ENCODE peak calls at places on chromosomes 16 and 17, in six cellular contexts. U is breast epithelium, Q is esophagus muscularis mucosa, N is neural progenitor cell, R is mucosa of descending colon, G is esophagus squamous epithelium. X is an unnamed sample.

GRCh38 chr17:42275527-42276358 is 448 bp downstream of the STAT5B start:
- DNase-seq in G (no peak), R (no peak), N (peak; percentile 67), U (no peak), Q (no peak), X (peak; percentile 39)

GRCh38 chr17:42288985-42289862 is 926 bp downstream of the STAT5A start:
- DNase-seq in U (no peak), R (peak; percentile 78), Q (no peak), N (no peak), G (no peak), X (peak; percentile 58)

GRCh38 chr17:14803781-14804180 is 461.3 kb downstream of the PMP22 start:
- DNase-seq in G (no peak), R (no peak), U (no peak), N (no peak), Q (no peak), X (no peak)

GRCh38 chr17:4903051-4903818 is at the start of gene CHRNE:
- DNase-seq in U (peak; percentile 77), G (no peak), N (peak; percentile 87), Q (peak; percentile 94), R (peak; percentile 74), X (peak; percentile 87)

GRCh38 chr16:78324649-78325274 is 225.3 kb downstream of the WWOX start:
- DNase-seq in R (no peak), G (no peak), Q (no peak), N (peak; percentile 33), U (no peak), X (no peak)

GRCh38 chr17:16381496-16381820 is 567 bp downstream of the UBB start:
- DNase-seq in G (no peak), R (no peak), N (no peak), Q (no peak), U (no peak), X (peak; percentile 66)

GRCh38 chr16:1069154-1069553 is 3.4 kb upstream of the SSTR5 start:
- DNase-seq in R (no peak), U (no peak), N (no peak), Q (no peak), G (no peak), X (no peak)

GRCh38 chr17:31494259-31495048 is 103.0 kb downstream of the RAB11FIP4 start:
- DNase-seq in G (no peak), U (no peak), R (no peak), N (no peak), Q (no peak), X (peak; percentile 87)

GRCh38 chr16:12542818-12543699 is 260.6 kb downstream of the CPPED1 start:
- DNase-seq in R (no peak), Q (no peak), G (no peak), U (no peak), N (no peak), X (peak; percentile 57)

GRCh38 chr17:54901230-54901847 is 687 bp downstream of the TOM1L1 start:
- DNase-seq in N (no peak), R (peak; percentile 28), U (no peak), G (no peak), Q (no peak), X (no peak)

GRCh38 chr17:45640141-45640850 is 143.8 kb upstream of the CRHR1 start:
- DNase-seq in G (no peak), Q (no peak), N (peak; percentile 89), U (peak; percentile 68), R (peak; percentile 70), X (peak; percentile 83)

GRCh38 chr17:2259769-2260536 is 43.6 kb downstream of the SMG6 start:
- DNase-seq in Q (no peak), G (no peak), R (no peak), U (no peak), N (no peak), X (peak; percentile 95)

GRCh38 chr16:16828913-16829398 is 450.0 kb downstream of the NPIPA7 start:
- DNase-seq in R (no peak), Q (no peak), G (no peak), N (peak; percentile 15), U (no peak), X (no peak)

GRCh38 chr17:28901866-28902818 is 737 bp downstream of the DHRS13 start:
- DNase-seq in N (no peak), G (no peak), Q (no peak), U (no peak), R (peak; percentile 75), X (peak; percentile 61)

DNA sequence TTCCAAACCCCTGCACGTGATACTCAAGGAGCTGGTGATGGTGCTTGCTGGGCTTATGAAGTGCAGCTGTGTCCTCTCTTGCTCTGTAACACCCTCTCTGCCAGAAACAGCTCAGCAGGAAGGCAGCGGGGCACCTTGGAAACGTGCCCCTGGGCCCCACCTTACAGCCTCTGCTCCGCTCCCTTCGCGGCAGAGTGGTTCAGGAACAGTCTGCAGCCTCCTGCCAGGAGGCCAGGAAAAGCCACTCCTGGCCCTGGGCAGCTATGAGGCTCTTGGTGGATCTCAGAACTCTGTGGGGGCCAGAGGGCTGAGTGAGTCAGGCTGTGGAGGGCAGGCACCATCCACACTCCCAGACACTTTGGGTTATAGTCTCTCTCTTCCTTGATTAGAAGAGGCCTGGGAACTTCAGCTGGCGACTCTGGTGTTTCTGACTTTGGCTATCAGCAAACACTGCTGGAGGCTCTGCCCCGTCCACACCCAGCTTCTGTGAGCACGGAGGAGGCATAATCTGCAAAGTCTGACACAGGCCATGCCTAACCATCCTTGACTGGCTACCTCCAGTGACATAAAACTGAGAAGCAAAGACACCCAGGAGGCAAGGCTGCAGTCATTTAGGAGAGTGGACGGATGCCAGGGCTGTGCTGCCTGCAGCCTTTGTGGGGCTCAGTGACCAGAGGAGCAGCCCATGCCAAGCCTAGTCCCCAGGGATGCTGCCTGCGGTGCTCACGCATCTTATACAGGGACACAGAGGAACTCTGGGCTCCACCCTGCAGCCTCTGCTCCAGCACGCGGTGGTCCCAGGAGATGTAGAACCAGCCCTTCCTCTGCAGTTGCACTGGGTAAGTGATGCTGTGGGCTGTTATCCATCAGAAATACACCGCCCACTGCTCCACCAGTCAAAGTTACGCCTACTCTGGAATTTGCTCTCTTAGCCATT is 65.3 kb downstream of the METRNL start:
- DNase-seq in Q (peak; percentile 92), R (no peak), N (no peak), U (peak; percentile 46), G (no peak), X (no peak)
- H3K4me3 ChIP-seq in Q (no peak overlapping the region), R (no peak overlapping the region), N (no peak overlapping the region), U (no peak overlapping the region), G (no peak overlapping the region), X (no peak overlapping the region)

GRCh38 chr16:66159987-66160386 is 206.5 kb upstream of the CDH5 start:
- DNase-seq in U (no peak), N (no peak), R (no peak), G (no peak), Q (no peak), X (no peak)
- TF ChIP-seq CTCF in U (no peak), N (peak; percentile 15), R (no peak), G (no peak), Q (no peak), X (no peak)

DNA sequence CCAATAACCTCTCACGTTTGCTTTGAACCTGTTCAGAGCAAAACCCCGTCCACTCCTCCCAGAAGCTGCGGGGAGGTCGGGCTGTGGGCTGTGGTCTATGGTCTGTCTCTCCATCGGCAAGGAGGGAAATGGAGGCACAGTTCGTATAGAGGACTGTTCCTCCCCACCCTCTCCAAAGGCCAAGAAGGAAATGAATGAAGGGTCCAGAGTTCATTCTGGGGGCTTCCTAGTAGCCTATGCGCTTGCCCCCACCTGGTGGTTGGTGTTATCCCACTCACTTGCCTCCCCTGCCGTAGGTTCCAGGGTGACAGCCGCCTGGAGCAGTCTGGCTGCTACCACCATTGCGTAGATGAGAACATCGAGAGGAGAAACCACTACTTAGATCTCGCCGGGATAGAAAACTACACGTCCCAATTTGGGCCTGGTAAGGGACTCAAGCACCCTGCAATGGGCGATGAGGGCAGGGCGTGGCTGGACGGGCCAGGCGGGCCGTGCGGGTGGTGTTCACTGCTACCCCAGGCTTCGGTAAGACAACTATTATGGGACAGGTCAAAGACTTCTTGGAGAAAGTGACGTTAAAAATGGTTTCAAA is 49.0 kb downstream of the SNX20 start:
- DNase-seq in Q (no peak), R (no peak), U (no peak), G (no peak), N (no peak), X (no peak)
- H3K4me3 ChIP-seq in Q (no peak overlapping the region), R (no peak overlapping the region), U (no peak overlapping the region), G (no peak overlapping the region), N (no peak overlapping the region), X (no peak overlapping the region)

DNA sequence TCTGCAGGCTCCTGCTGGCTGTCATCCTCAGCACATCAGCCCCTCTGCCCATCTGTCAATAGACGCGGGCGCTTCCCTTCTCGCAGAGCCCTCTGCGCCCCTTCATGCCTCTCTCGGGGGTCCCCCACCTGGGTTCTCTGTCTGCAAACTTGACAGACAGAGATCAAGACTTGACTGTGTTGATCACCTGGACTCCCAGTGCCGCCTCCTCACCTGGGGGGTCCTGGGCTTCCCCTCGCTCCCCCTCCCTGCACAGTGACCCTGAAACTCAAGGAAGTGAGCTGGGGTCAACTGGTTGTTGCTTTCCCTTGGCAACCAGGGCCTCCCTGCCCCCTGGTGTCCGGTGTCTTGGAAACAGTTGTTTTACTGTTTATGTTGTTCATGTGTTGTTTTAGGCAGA is 31.9 kb downstream of the RNF213 start:
- DNase-seq in U (no peak), Q (no peak), N (peak; percentile 43), R (no peak), G (no peak), X (no peak)
- TF ChIP-seq CTCF in U (no peak), Q (no peak), N (peak; percentile 29), R (no peak), G (no peak), X (no peak)

GRCh38 chr17:49692751-49693150 is 14.9 kb upstream of the SPOP start:
- DNase-seq in Q (no peak), G (no peak), U (no peak), R (no peak), N (no peak), X (no peak)

GRCh38 chr17:49695698-49696232 is 12.0 kb downstream of the SLC35B1 start:
- DNase-seq in N (no peak), Q (no peak), U (no peak), R (no peak), G (no peak), X (no peak)

GRCh38 chr17:49696233-49696761 is 11.5 kb downstream of the SLC35B1 start:
- DNase-seq in U (no peak), N (no peak), G (no peak), Q (no peak), R (no peak), X (peak; percentile 83)

GRCh38 chr17:49698005-49698404 is 9.8 kb downstream of the SLC35B1 start:
- DNase-seq in G (no peak), N (no peak), R (no peak), U (no peak), Q (no peak), X (no peak)

GRCh38 chr17:49694847-49695697 is 12.7 kb downstream of the SLC35B1 start:
- DNase-seq in G (no peak), R (peak; percentile 73), U (no peak), Q (peak; percentile 94), N (peak; percentile 72), X (peak; percentile 70)
- H3K4me3 ChIP-seq in G (no peak overlapping the region), R (no peak overlapping the region), U (no peak overlapping the region), Q (peak overlapping the region; percentile 1), N (peak overlapping the region; percentile 17), X (no peak overlapping the region)

GRCh38 chr17:75323043-75323591 is 33.9 kb upstream of the SLC25A19 start:
- DNase-seq in G (no peak), R (peak; percentile 78), N (peak; percentile 93), U (peak; percentile 83), Q (peak; percentile 97), X (peak; percentile 93)
- TF ChIP-seq CTCF in G (peak; percentile 82), R (peak; percentile 60), N (peak; percentile 83), U (peak; percentile 84), Q (peak; percentile 78), X (peak; percentile 70)

X was measured in GM12865.